ENCODE peak calls at places on chromosome 5, in six cellular contexts. G is sciatic nerve; J is WTC11; Z is stimulated activated CD4-positive, alpha-beta T cell treated with anti-CD3 and anti-CD28 coated beads, Interleukin-15, amount 100 ng/mL, for 48 hours; X is activated gamma-delta T cell treated with anti-CD3 and anti-CD28 coated beads, Interleukin-2, amount 50 U/mL, for 16 hours; F is NCI-H1417. S is an unnamed sample.

GRCh38 chr5:1323803-1324173 is 21.1 kb downstream of the CLPTM1L start:
- DNase-seq in G (no peak), J (no peak), Z (no peak), X (no peak), F (no peak), S (no peak)

GRCh38 chr5:169742773-169743296 is 105.8 kb downstream of the DOCK2 start:
- DNase-seq in G (no peak), J (no peak), Z (no peak), X (no peak), F (no peak), S (peak)

GRCh38 chr5:166257656-166258055 is 2033.8 kb upstream of the WWC1 start:
- DNase-seq in G (no peak), J (no peak), Z (no peak), X (no peak), F (no peak), S (no peak)

GRCh38 chr5:23466401-23466886 is 41.0 kb upstream of the PRDM9 start:
- DNase-seq in G (no peak), J (no peak), Z (no peak), X (no peak), F (no peak), S (peak)

GRCh38 chr5:168472329-168472728 is 13.9 kb upstream of the RARS1 start:
- DNase-seq in G (no peak), J (no peak), Z (no peak), X (no peak), F (no peak), S (peak)

GRCh38 chr5:36596247-36596646 is 10.2 kb upstream of the SLC1A3 start:
- DNase-seq in G (no peak), J (no peak), Z (no peak), X (no peak), F (no peak), S (no peak)

GRCh38 chr5:10808347-10809212 is 47.5 kb upstream of the DAP start:
- DNase-seq in G (no peak), J (no peak), Z (no peak), X (no peak), F (no peak), S (no peak)

GRCh38 chr5:133236541-133236951 is 184.7 kb downstream of the HSPA4 start:
- DNase-seq in G (peak), J (no peak), Z (no peak), X (no peak), F (no peak), S (no peak)

GRCh38 chr5:150458819-150459557 is 9.4 kb upstream of the RPS14 start:
- DNase-seq in G (peak), J (peak), Z (peak), X (peak), F (peak), S (peak)

GRCh38 chr5:96340357-96340756 is 92.7 kb downstream of the PCSK1 start:
- DNase-seq in G (no peak), J (no peak), Z (no peak), X (no peak), F (no peak), S (no peak)

GRCh38 chr5:5306696-5307095 is 115.8 kb upstream of the ICE1 start:
- DNase-seq in G (no peak), J (no peak), Z (no peak), X (no peak), F (no peak), S (no peak)

GRCh38 chr5:96934291-96934694 is 1.6 kb upstream of the LNPEP start:
- DNase-seq in G (no peak), J (no peak), Z (no peak), X (no peak), F (no peak), S (no peak)

GRCh38 chr5:7904170-7904569 is 35.2 kb downstream of the MTRR start:
- DNase-seq in G (no peak), J (no peak), Z (no peak), X (no peak), F (no peak), S (no peak)

GRCh38 chr5:44443172-44443571 is 54.0 kb upstream of the FGF10 start:
- DNase-seq in G (no peak), J (no peak), Z (no peak), X (no peak), F (no peak), S (peak)

GRCh38 chr5:181160144-181160754 is 12.9 kb downstream of the OR2V2 start:
- DNase-seq in G (peak), J (peak), Z (peak), X (peak), F (peak), S (peak)

GRCh38 chr5:109215040-109215439 is 194.7 kb downstream of the PJA2 start:
- DNase-seq in G (no peak), J (no peak), Z (no peak), X (no peak), F (no peak), S (no peak)

GRCh38 chr5:154375331-154376008 is 70.3 kb upstream of the SAP30L start:
- DNase-seq in G (no peak), J (no peak), Z (no peak), X (no peak), F (no peak), S (no peak)

GRCh38 chr5:137466888-137467287 is 32.2 kb downstream of the SPOCK1 start:
- DNase-seq in G (no peak), J (no peak), Z (no peak), X (no peak), F (no peak), S (no peak)

GRCh38 chr5:79552984-79553383 is 39.0 kb upstream of the HOMER1 start:
- DNase-seq in G (no peak), J (no peak), Z (no peak), X (no peak), F (no peak), S (no peak)

GRCh38 chr5:31270396-31270795 is 76.9 kb downstream of the CDH6 start:
- DNase-seq in G (no peak), J (no peak), Z (no peak), X (no peak), F (peak), S (no peak)

GRCh38 chr5:149959406-149960236 is 937 bp upstream of the SLC26A2 start:
- DNase-seq in G (no peak), J (no peak), Z (peak), X (peak), F (peak), S (no peak)